ENCODE peak calls at places on chromosomes 2 and 18, in eight cellular contexts. One of them, this sample, is unnamed.
A peak's percentile ranks its signal among the peaks of the same experiment; 100 is the strongest.

GRCh38 chr2:174654429-174654941 is 56.9 kb upstream of the WIPF1 start:
- DNase-seq in activated CD4-positive, CD25-positive, alpha-beta regulatory T cell: no peak
- DNase-seq in fibroblast of mammary gland: peak; percentile 34
- DNase-seq in activated CD8-positive, alpha-beta memory T cell treated with anti-CD3 and anti-CD28 coated beads for 24 hours: no peak
- DNase-seq in myocyte: no peak
- DNase-seq in NCI-H1417: no peak
- DNase-seq in iris pigment epithelial cell: peak; percentile 62
- DNase-seq in Peyer's patch: no peak
- DNase-seq in this sample: no peak

GRCh38 chr2:12987246-12987645 is 270.5 kb downstream of the TRIB2 start:
- DNase-seq in activated CD4-positive, CD25-positive, alpha-beta regulatory T cell: no peak
- DNase-seq in iris pigment epithelial cell: no peak
- DNase-seq in NCI-H1417: no peak
- DNase-seq in activated CD8-positive, alpha-beta memory T cell treated with anti-CD3 and anti-CD28 coated beads for 24 hours: no peak
- DNase-seq in Peyer's patch: no peak
- DNase-seq in myocyte: no peak
- DNase-seq in fibroblast of mammary gland: no peak
- DNase-seq in this sample: no peak

GRCh38 chr2:195820867-195821565 is 164.0 kb downstream of the SLC39A10 start:
- DNase-seq in activated CD8-positive, alpha-beta memory T cell treated with anti-CD3 and anti-CD28 coated beads for 24 hours: no peak
- DNase-seq in myocyte: no peak
- DNase-seq in activated CD4-positive, CD25-positive, alpha-beta regulatory T cell: no peak
- DNase-seq in iris pigment epithelial cell: no peak
- DNase-seq in Peyer's patch: no peak
- DNase-seq in NCI-H1417: no peak
- DNase-seq in fibroblast of mammary gland: no peak
- DNase-seq in this sample: no peak

GRCh38 chr18:25454728-25455127 is 102.8 kb upstream of the ZNF521 start:
- DNase-seq in activated CD8-positive, alpha-beta memory T cell treated with anti-CD3 and anti-CD28 coated beads for 24 hours: no peak
- DNase-seq in Peyer's patch: no peak
- DNase-seq in myocyte: no peak
- DNase-seq in activated CD4-positive, CD25-positive, alpha-beta regulatory T cell: no peak
- DNase-seq in NCI-H1417: no peak
- DNase-seq in fibroblast of mammary gland: no peak
- DNase-seq in iris pigment epithelial cell: no peak
- DNase-seq in this sample: no peak

GRCh38 chr2:102442967-102443828 is 20.2 kb downstream of the IL18RAP start:
- DNase-seq in iris pigment epithelial cell: peak; percentile 48
- DNase-seq in Peyer's patch: no peak
- DNase-seq in activated CD8-positive, alpha-beta memory T cell treated with anti-CD3 and anti-CD28 coated beads for 24 hours: no peak
- DNase-seq in NCI-H1417: no peak
- DNase-seq in activated CD4-positive, CD25-positive, alpha-beta regulatory T cell: peak; percentile 18
- DNase-seq in myocyte: peak; percentile 13
- DNase-seq in fibroblast of mammary gland: peak; percentile 52
- DNase-seq in this sample: peak; percentile 50

GRCh38 chr2:239216251-239216613 is 184.6 kb downstream of the HDAC4 start:
- DNase-seq in myocyte: no peak
- DNase-seq in iris pigment epithelial cell: no peak
- DNase-seq in NCI-H1417: no peak
- DNase-seq in Peyer's patch: no peak
- DNase-seq in activated CD8-positive, alpha-beta memory T cell treated with anti-CD3 and anti-CD28 coated beads for 24 hours: no peak
- DNase-seq in activated CD4-positive, CD25-positive, alpha-beta regulatory T cell: no peak
- DNase-seq in fibroblast of mammary gland: no peak
- DNase-seq in this sample: no peak

GRCh38 chr2:65436169-65436824 is 3.9 kb upstream of the SPRED2 start:
- DNase-seq in Peyer's patch: peak; percentile 44
- DNase-seq in fibroblast of mammary gland: peak; percentile 94
- DNase-seq in iris pigment epithelial cell: peak; percentile 97
- DNase-seq in activated CD4-positive, CD25-positive, alpha-beta regulatory T cell: peak; percentile 16
- DNase-seq in myocyte: peak; percentile 97
- DNase-seq in activated CD8-positive, alpha-beta memory T cell treated with anti-CD3 and anti-CD28 coated beads for 24 hours: peak; percentile 70
- DNase-seq in NCI-H1417: peak; percentile 94
- DNase-seq in this sample: peak; percentile 93

GRCh38 chr2:173854840-173855239 is 110.3 kb downstream of the SP3 start:
- DNase-seq in activated CD4-positive, CD25-positive, alpha-beta regulatory T cell: no peak
- DNase-seq in iris pigment epithelial cell: no peak
- DNase-seq in NCI-H1417: no peak
- DNase-seq in Peyer's patch: no peak
- DNase-seq in fibroblast of mammary gland: peak; percentile 75
- DNase-seq in activated CD8-positive, alpha-beta memory T cell treated with anti-CD3 and anti-CD28 coated beads for 24 hours: no peak
- DNase-seq in myocyte: peak; percentile 92
- DNase-seq in this sample: no peak

GRCh38 chr18:44839239-44839666 is 158.6 kb downstream of the SETBP1 start:
- DNase-seq in activated CD4-positive, CD25-positive, alpha-beta regulatory T cell: peak; percentile 28
- DNase-seq in activated CD8-positive, alpha-beta memory T cell treated with anti-CD3 and anti-CD28 coated beads for 24 hours: peak; percentile 84
- DNase-seq in myocyte: peak; percentile 28
- DNase-seq in fibroblast of mammary gland: peak; percentile 61
- DNase-seq in NCI-H1417: peak; percentile 49
- DNase-seq in Peyer's patch: peak; percentile 89
- DNase-seq in iris pigment epithelial cell: peak; percentile 42
- DNase-seq in this sample: peak; percentile 3

GRCh38 chr2:236612737-236613136 is 43.1 kb downstream of the ACKR3 start:
- DNase-seq in iris pigment epithelial cell: no peak
- DNase-seq in myocyte: no peak
- DNase-seq in NCI-H1417: no peak
- DNase-seq in activated CD4-positive, CD25-positive, alpha-beta regulatory T cell: no peak
- DNase-seq in fibroblast of mammary gland: no peak
- DNase-seq in activated CD8-positive, alpha-beta memory T cell treated with anti-CD3 and anti-CD28 coated beads for 24 hours: no peak
- DNase-seq in Peyer's patch: no peak
- DNase-seq in this sample: no peak

GRCh38 chr2:16640867-16641266 is 24.8 kb downstream of the CYRIA start:
- DNase-seq in myocyte: no peak
- DNase-seq in Peyer's patch: no peak
- DNase-seq in activated CD4-positive, CD25-positive, alpha-beta regulatory T cell: no peak
- DNase-seq in iris pigment epithelial cell: peak; percentile 32
- DNase-seq in activated CD8-positive, alpha-beta memory T cell treated with anti-CD3 and anti-CD28 coated beads for 24 hours: no peak
- DNase-seq in NCI-H1417: no peak
- DNase-seq in fibroblast of mammary gland: peak; percentile 64
- DNase-seq in this sample: no peak

GRCh38 chr2:64374686-64375085 is 79.3 kb upstream of the LGALSL start:
- DNase-seq in iris pigment epithelial cell: no peak
- DNase-seq in myocyte: peak; percentile 54
- DNase-seq in NCI-H1417: no peak
- DNase-seq in Peyer's patch: no peak
- DNase-seq in fibroblast of mammary gland: peak; percentile 2
- DNase-seq in activated CD8-positive, alpha-beta memory T cell treated with anti-CD3 and anti-CD28 coated beads for 24 hours: no peak
- DNase-seq in activated CD4-positive, CD25-positive, alpha-beta regulatory T cell: no peak
- DNase-seq in this sample: no peak

GRCh38 chr2:150228936-150229335 is 258.5 kb downstream of the RND3 start:
- DNase-seq in iris pigment epithelial cell: peak; percentile 10
- DNase-seq in fibroblast of mammary gland: peak; percentile 12
- DNase-seq in activated CD4-positive, CD25-positive, alpha-beta regulatory T cell: no peak
- DNase-seq in activated CD8-positive, alpha-beta memory T cell treated with anti-CD3 and anti-CD28 coated beads for 24 hours: no peak
- DNase-seq in Peyer's patch: no peak
- DNase-seq in myocyte: no peak
- DNase-seq in NCI-H1417: no peak
- DNase-seq in this sample: no peak

GRCh38 chr18:67261931-67262552 is 254.5 kb downstream of the DSEL start:
- DNase-seq in Peyer's patch: no peak
- DNase-seq in activated CD4-positive, CD25-positive, alpha-beta regulatory T cell: no peak
- DNase-seq in myocyte: peak; percentile 42
- DNase-seq in fibroblast of mammary gland: no peak
- DNase-seq in NCI-H1417: no peak
- DNase-seq in activated CD8-positive, alpha-beta memory T cell treated with anti-CD3 and anti-CD28 coated beads for 24 hours: no peak
- DNase-seq in iris pigment epithelial cell: no peak
- DNase-seq in this sample: no peak

GRCh38 chr2:151258121-151258520 is 3.5 kb downstream of the RBM43 start:
- DNase-seq in myocyte: peak; percentile 79
- DNase-seq in iris pigment epithelial cell: peak; percentile 90
- DNase-seq in fibroblast of mammary gland: peak; percentile 85
- DNase-seq in NCI-H1417: no peak
- DNase-seq in activated CD8-positive, alpha-beta memory T cell treated with anti-CD3 and anti-CD28 coated beads for 24 hours: no peak
- DNase-seq in Peyer's patch: no peak
- DNase-seq in activated CD4-positive, CD25-positive, alpha-beta regulatory T cell: no peak
- DNase-seq in this sample: peak; percentile 85

GRCh38 chr2:240424341-240425235 is 10.9 kb upstream of the GPC1 start:
- DNase-seq in fibroblast of mammary gland: no peak
- DNase-seq in Peyer's patch: no peak
- DNase-seq in activated CD8-positive, alpha-beta memory T cell treated with anti-CD3 and anti-CD28 coated beads for 24 hours: no peak
- DNase-seq in myocyte: no peak
- DNase-seq in iris pigment epithelial cell: no peak
- DNase-seq in NCI-H1417: no peak
- DNase-seq in activated CD4-positive, CD25-positive, alpha-beta regulatory T cell: no peak
- DNase-seq in this sample: no peak

GRCh38 chr2:62266433-62267038 is 70.6 kb downstream of the B3GNT2 start:
- DNase-seq in activated CD4-positive, CD25-positive, alpha-beta regulatory T cell: no peak
- DNase-seq in fibroblast of mammary gland: peak; percentile 87
- DNase-seq in NCI-H1417: no peak
- DNase-seq in activated CD8-positive, alpha-beta memory T cell treated with anti-CD3 and anti-CD28 coated beads for 24 hours: no peak
- DNase-seq in myocyte: peak; percentile 90
- DNase-seq in Peyer's patch: no peak
- DNase-seq in iris pigment epithelial cell: peak; percentile 78
- DNase-seq in this sample: peak; percentile 92

This sample was measured in amniotic epithelial cell.